ENCODE peak calls at places on chromosome 19, in four cellular contexts. C is astrocyte of the spinal cord, A is bronchial epithelial cell, V is lung. O is an unnamed sample.

GRCh38 chr19:35557539-35558399 is 5.7 kb downstream of the ATP4A start:
- DNase-seq in V (peak; percentile 71), A (peak; percentile 34), C (peak; percentile 46), O (no peak)

GRCh38 chr19:10404888-10405808 is 1.8 kb upstream of the CDC37 start:
- DNase-seq in V (no peak), C (no peak), A (no peak), O (no peak)

GRCh38 chr19:21202865-21203494 is 61.1 kb downstream of the ZNF431 start:
- DNase-seq in V (no peak), C (no peak), A (peak; percentile 37), O (peak; percentile 26)

GRCh38 chr19:12733369-12733896 is 1.1 kb downstream of the TRIR start:
- DNase-seq in V (no peak), A (peak; percentile 41), C (no peak), O (peak; percentile 68)

GRCh38 chr19:39138221-39139211 is 12.9 kb downstream of the PAK4 start:
- DNase-seq in A (no peak), C (no peak), V (no peak), O (no peak)

GRCh38 chr19:5466814-5467291 is 11.6 kb downstream of the ZNRF4 start:
- DNase-seq in V (no peak), C (no peak), A (peak; percentile 30), O (peak; percentile 70)

GRCh38 chr19:47190167-47190727 is 40.8 kb downstream of the BBC3 start:
- DNase-seq in V (peak; percentile 89), A (peak; percentile 45), C (peak; percentile 89), O (peak; percentile 43)

GRCh38 chr19:27846944-27847343 is 1366.0 kb downstream of the UQCRFS1 start:
- DNase-seq in V (no peak), A (no peak), C (no peak), O (no peak)

GRCh38 chr19:6071103-6071485 is 39.2 kb downstream of the RFX2 start:
- DNase-seq in C (peak; percentile 40), A (peak; percentile 39), V (peak; percentile 25), O (peak; percentile 38)

GRCh38 chr19:15283141-15283885 is 49.0 kb downstream of the BRD4 start:
- DNase-seq in A (peak; percentile 61), V (no peak), C (peak; percentile 72), O (peak; percentile 37)

GRCh38 chr19:56253737-56254136 is 18.8 kb upstream of the EDDM13 start:
- DNase-seq in C (peak; percentile 65), A (peak; percentile 57), V (no peak), O (peak; percentile 61)
- TF ChIP-seq CTCF in C (peak; percentile 39), A (peak; percentile 15), V (peak; percentile 40), O (peak; percentile 47)

DNA sequence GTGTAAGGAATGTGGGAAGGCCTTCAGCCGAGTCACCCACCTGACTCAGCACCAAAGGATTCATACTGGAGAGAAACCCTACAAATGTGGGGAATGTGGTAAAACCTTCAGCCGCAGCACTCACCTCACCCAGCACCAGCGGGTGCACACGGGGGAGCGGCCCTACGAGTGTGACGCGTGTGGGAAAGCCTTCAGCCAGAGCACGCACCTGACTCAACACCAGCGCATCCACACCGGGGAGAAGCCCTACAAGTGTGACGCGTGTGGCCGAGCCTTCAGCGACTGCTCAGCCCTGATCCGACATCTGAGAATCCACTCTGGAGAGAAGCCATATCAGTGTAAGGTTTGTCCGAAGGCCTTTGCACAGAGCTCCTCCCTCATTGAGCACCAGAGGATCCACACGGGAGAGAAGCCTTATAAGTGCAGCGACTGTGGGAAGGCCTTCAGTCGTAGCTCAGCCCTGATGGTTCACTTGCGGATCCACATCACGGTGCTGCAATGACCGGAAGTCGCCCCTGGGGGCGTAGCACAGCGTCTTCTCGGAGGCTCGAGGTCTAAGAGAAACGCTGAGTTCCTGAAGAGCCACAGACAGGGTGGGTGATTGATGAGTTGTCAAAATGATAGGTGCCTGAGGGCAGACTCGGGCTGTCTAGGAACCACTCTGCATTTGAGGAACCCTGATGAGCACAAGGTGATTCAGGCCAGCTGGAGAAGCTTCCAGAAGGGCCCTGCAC is 12.2 kb downstream of the ZSCAN22 start:
- DNase-seq in A (no peak), V (no peak), C (no peak), O (no peak)
- TF ChIP-seq CTCF in A (no peak), V (no peak), C (no peak), O (no peak)

GRCh38 chr19:1222394-1222793 is 15.4 kb downstream of the CBARP start:
- DNase-seq in A (no peak), V (no peak), C (no peak), O (no peak)
- TF ChIP-seq CTCF in A (no peak), V (no peak), C (peak; percentile 31), O (peak; percentile 12)

GRCh38 chr19:51568456-51568855 is 2.6 kb upstream of the ZNF175 start:
- DNase-seq in C (no peak), A (no peak), V (no peak), O (no peak)

GRCh38 chr19:51565583-51565982 is 5.5 kb upstream of the ZNF175 start:
- DNase-seq in A (no peak), C (no peak), V (no peak), O (no peak)

GRCh38 chr19:51566489-51567100 is 4.5 kb upstream of the ZNF175 start:
- DNase-seq in C (no peak), A (no peak), V (no peak), O (no peak)

GRCh38 chr19:51567583-51567982 is 3.5 kb upstream of the ZNF175 start:
- DNase-seq in V (no peak), C (no peak), A (no peak), O (no peak)

DNA sequence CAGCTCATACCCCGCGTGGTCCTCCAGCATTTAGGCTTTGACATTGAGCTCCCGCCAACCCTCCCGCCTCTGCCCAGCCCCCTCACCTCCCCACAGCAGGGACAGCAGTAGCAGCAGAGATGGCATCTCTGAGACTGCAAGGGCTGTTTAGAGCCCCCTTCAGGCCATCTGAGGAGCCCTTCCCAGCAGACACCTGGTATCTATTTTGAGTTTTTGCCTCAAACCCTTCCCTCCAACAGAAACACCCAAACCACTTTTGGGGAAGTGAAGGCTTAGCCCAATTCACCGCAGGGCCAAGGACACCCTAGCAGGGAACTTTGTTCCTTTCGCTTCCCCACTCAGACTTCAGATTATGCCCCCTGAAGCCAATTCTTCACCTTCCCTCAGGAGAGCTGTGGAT is 6.3 kb upstream of the ZNF175 start:
- DNase-seq in A (no peak), C (no peak), V (no peak), O (no peak)
- TF ChIP-seq CTCF in A (no peak), C (no peak), V (no peak), O (no peak)

GRCh38 chr19:18586311-18586710 is 2.3 kb upstream of the REX1BD start:
- DNase-seq in V (no peak), A (peak; percentile 17), C (no peak), O (no peak)
- TF ChIP-seq CTCF in V (no peak), A (no peak), C (no peak), O (no peak)

GRCh38 chr19:8396563-8397203 is 6.5 kb downstream of the RAB11B start:
- DNase-seq in C (peak; percentile 35), V (peak; percentile 61), A (peak; percentile 38), O (peak; percentile 68)
- TF ChIP-seq CTCF in C (peak; percentile 76), V (peak; percentile 31), A (peak; percentile 81), O (peak; percentile 65)

O was measured in MCF 10A.